ENCODE peak calls at places on chromosomes 7 and 10, in four cellular contexts. O is upper lobe of left lung, Z is prostate gland, Q is A549. T is an unnamed sample.

GRCh38 chr10:7626283-7626682 is 40.5 kb downstream of the ITIH5 start:
- DNase-seq in O (no peak), Z (no peak), Q (no peak), T (no peak)

GRCh38 chr10:120606051-120606764 is 149.2 kb downstream of the PLPP4 start:
- DNase-seq in O (no peak), Z (no peak), Q (no peak), T (no peak)

GRCh38 chr7:140621326-140622035 is 19.1 kb downstream of the DENND2A start:
- DNase-seq in O (no peak), Z (no peak), Q (no peak), T (no peak)

GRCh38 chr10:43057231-43057711 is 19.6 kb upstream of the RET start:
- DNase-seq in O (no peak), Z (no peak), Q (no peak), T (no peak)

GRCh38 chr10:34537629-34538231 is 277.4 kb downstream of the PARD3 start:
- DNase-seq in O (no peak), Z (no peak), Q (no peak), T (no peak)

GRCh38 chr10:96043895-96044580 is 655 bp downstream of the CCNJ start:
- DNase-seq in O (peak), Z (peak), Q (peak), T (no peak)

GRCh38 chr7:158664406-158664805 is 40.2 kb downstream of the NCAPG2 start:
- DNase-seq in O (no peak), Z (no peak), Q (no peak), T (no peak)

GRCh38 chr10:97788552-97789442 is 17.0 kb upstream of the SFRP5 start:
- DNase-seq in O (peak), Z (no peak), Q (no peak), T (no peak)

GRCh38 chr7:23600251-23600650 is 3.1 kb downstream of the CCDC126 start:
- DNase-seq in O (no peak), Z (no peak), Q (no peak), T (no peak)

GRCh38 chr7:92836489-92837213 is at the start of gene CDK6:
- DNase-seq in O (peak), Z (peak), Q (peak), T (no peak)

GRCh38 chr10:63886281-63887025 is 365.3 kb downstream of the REEP3 start:
- DNase-seq in O (no peak), Z (no peak), Q (no peak), T (no peak)
- TF ChIP-seq CTCF in O (no peak), Z (no peak), Q (no peak), T (no peak)

DNA sequence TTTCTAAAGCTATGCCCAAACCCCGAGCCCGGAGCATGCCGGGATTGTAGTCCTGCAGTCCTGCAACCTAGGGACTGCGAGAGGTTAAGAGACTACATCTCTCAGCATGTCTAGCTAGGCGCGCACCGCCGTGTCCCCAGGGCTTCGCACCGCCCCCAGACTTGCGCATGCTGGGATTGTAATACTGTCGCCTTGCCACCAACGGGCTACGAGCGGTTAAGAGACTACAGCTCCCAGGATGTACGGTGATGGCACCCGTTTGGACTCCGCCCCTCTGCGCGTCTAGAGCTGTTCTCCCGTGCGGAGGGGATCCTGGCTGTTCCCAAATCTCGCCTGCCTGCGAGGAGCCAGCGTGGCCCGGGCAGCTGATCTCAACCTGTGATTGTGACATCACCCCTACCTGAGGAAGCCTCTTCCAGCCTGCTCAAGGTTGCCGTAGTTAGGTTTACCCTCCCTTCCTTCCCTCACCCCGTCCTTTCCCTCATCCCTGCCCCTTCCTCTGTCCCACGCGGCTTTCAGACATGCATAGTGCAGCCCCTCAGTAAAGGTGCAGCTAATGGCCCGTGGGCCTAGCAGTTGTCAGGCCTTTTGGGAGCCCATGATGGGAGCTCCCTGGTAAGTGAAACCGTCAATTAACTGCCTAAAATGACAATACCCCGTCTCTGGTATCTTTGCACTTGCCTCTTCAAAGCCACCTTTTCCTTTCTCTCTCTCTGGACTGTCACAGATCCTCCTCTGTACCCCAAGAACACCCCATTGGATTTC is 6.3 kb upstream of the ZNF736 start:
- DNase-seq in O (peak), Z (peak), Q (no peak), T (peak)
- TF ChIP-seq POLR2A in O (no peak), Z (peak), Q (no peak), T (peak)

GRCh38 chr10:67668448-67668847 is 27.5 kb downstream of the CTNNA3 start:
- DNase-seq in O (no peak), Z (no peak), Q (no peak), T (no peak)
- H3K27ac ChIP-seq in O (no peak), Z (no peak), Q (no peak), T (no peak)

GRCh38 chr10:232878-233277 is 97.6 kb downstream of the ZMYND11 start:
- DNase-seq in O (no peak), Z (no peak), Q (no peak), T (no peak)

GRCh38 chr10:232061-232460 is 96.8 kb downstream of the ZMYND11 start:
- DNase-seq in O (no peak), Z (no peak), Q (no peak), T (no peak)

GRCh38 chr10:228366-228765 is 93.1 kb downstream of the ZMYND11 start:
- DNase-seq in O (no peak), Z (no peak), Q (no peak), T (no peak)

GRCh38 chr10:227014-227413 is 91.8 kb downstream of the ZMYND11 start:
- DNase-seq in O (no peak), Z (no peak), Q (no peak), T (no peak)

DNA sequence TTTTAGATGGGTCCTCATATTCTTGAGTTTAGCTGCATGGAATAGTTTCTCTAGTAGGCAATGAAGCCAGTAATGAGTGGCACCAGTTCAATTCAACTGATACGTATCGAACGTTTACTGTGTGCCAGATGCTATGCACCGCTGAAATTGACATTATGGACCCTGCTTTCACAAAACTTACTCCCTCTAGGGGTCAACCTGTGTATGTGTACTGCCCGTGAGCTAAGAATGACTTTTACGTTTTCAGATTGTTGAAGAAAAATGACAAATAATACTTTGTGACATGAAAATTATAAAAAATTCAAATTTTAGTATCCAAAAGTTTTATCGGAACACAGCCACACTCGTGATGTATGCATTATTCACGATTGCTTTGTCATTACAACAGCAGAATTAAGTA is 95.5 kb downstream of the ZMYND11 start:
- DNase-seq in O (no peak), Z (no peak), Q (peak), T (no peak)
- TF ChIP-seq CTCF in O (peak), Z (no peak), Q (peak), T (peak)

GRCh38 chr10:11150876-11151275 is 133.2 kb downstream of the CELF2 start:
- DNase-seq in O (no peak), Z (no peak), Q (no peak), T (no peak)

GRCh38 chr10:11148638-11149037 is 131.0 kb downstream of the CELF2 start:
- DNase-seq in O (no peak), Z (no peak), Q (no peak), T (no peak)

GRCh38 chr10:11148131-11148530 is 130.5 kb downstream of the CELF2 start:
- DNase-seq in O (no peak), Z (no peak), Q (no peak), T (no peak)

GRCh38 chr10:11150255-11150731 is 132.6 kb downstream of the CELF2 start:
- DNase-seq in O (no peak), Z (no peak), Q (no peak), T (no peak)

GRCh38 chr10:11149499-11149898 is 131.8 kb downstream of the CELF2 start:
- DNase-seq in O (peak), Z (no peak), Q (no peak), T (no peak)
- TF ChIP-seq POLR2A in O (no peak), Z (no peak), Q (no peak), T (no peak)